ENCODE peak calls at places on chromosomes 3 and 15, in ten cellular contexts. L, A, T, R, Q, G, J, N, D and Y are unnamed samples.
A peak's percentile ranks its signal among the peaks of the same experiment; 100 is the strongest.

GRCh38 chr3:36792342-36792741 is 28.0 kb upstream of the DCLK3 start:
- DNase-seq in L (no peak), A (peak; percentile 3), T (no peak), R (peak; percentile 26), Q (no peak), G (no peak), J (no peak), N (no peak), D (no peak), Y (no peak)

GRCh38 chr3:172096881-172097420 is 57.6 kb downstream of the FNDC3B start:
- DNase-seq in L (no peak), A (no peak), T (no peak), R (peak; percentile 48), Q (no peak), G (no peak), J (no peak), N (no peak), D (no peak), Y (no peak)

GRCh38 chr3:112770026-112770626 is 76.5 kb downstream of the CD200R1L start:
- DNase-seq in L (no peak), A (no peak), T (no peak), R (peak; percentile 24), Q (no peak), G (no peak), J (peak; percentile 84), N (peak; percentile 66), D (no peak), Y (no peak)

GRCh38 chr3:83523470-83524073 is 1435.2 kb upstream of the CADM2 start:
- DNase-seq in L (no peak), A (no peak), T (peak; percentile 32), R (peak; percentile 19), Q (no peak), G (no peak), J (no peak), N (no peak), D (no peak), Y (no peak)

GRCh38 chr3:47250309-47251060 is 32.1 kb downstream of the KIF9 start:
- DNase-seq in L (no peak), A (no peak), T (peak; percentile 53), R (peak; percentile 43), Q (peak; percentile 63), G (peak; percentile 25), J (peak; percentile 58), N (no peak), D (no peak), Y (no peak)

GRCh38 chr3:195577645-195578177 is 6.0 kb downstream of the APOD start:
- DNase-seq in L (no peak), A (no peak), T (no peak), R (no peak), Q (no peak), G (no peak), J (no peak), N (no peak), D (no peak), Y (no peak)

GRCh38 chr3:188801393-188801792 is 370.4 kb upstream of the TPRG1 start:
- DNase-seq in L (no peak), A (no peak), T (no peak), R (no peak), Q (no peak), G (no peak), J (no peak), N (no peak), D (no peak), Y (no peak)

GRCh38 chr3:125061646-125062045 is 5.8 kb upstream of the HEG1 start:
- DNase-seq in L (no peak), A (no peak), T (no peak), R (no peak), Q (no peak), G (no peak), J (no peak), N (no peak), D (no peak), Y (no peak)

GRCh38 chr15:90437516-90437915 is 49.5 kb downstream of the IQGAP1 start:
- DNase-seq in L (no peak), A (no peak), T (no peak), R (no peak), Q (no peak), G (no peak), J (no peak), N (no peak), D (no peak), Y (no peak)

GRCh38 chr3:185824051-185824466 is 783 bp downstream of the IGF2BP2 start:
- DNase-seq in L (no peak), A (no peak), T (no peak), R (peak; percentile 49), Q (peak; percentile 50), G (peak; percentile 59), J (peak; percentile 51), N (peak; percentile 64), D (no peak), Y (no peak)

GRCh38 chr3:70738310-70738681 is 425.9 kb upstream of the MDFIC2 start:
- DNase-seq in L (no peak), A (no peak), T (no peak), R (no peak), Q (no peak), G (no peak), J (no peak), N (no peak), D (no peak), Y (no peak)

GRCh38 chr3:178593786-178594185 is 57.5 kb downstream of the KCNMB2 start:
- DNase-seq in L (no peak), A (no peak), T (no peak), R (no peak), Q (no peak), G (no peak), J (no peak), N (no peak), D (no peak), Y (no peak)
- H3K9me3 ChIP-seq in L (no peaks in the 10 kb centered on the region), A (no peaks in the 10 kb centered on the region), T (no peaks in the 10 kb centered on the region), R (no peaks in the 10 kb centered on the region), Q (no peaks in the 10 kb centered on the region), G (no peaks in the 10 kb centered on the region), J (no peaks in the 10 kb centered on the region), N (no peaks in the 10 kb centered on the region), D (no peaks in the 10 kb centered on the region), Y (no peaks in the 10 kb centered on the region)

DNA sequence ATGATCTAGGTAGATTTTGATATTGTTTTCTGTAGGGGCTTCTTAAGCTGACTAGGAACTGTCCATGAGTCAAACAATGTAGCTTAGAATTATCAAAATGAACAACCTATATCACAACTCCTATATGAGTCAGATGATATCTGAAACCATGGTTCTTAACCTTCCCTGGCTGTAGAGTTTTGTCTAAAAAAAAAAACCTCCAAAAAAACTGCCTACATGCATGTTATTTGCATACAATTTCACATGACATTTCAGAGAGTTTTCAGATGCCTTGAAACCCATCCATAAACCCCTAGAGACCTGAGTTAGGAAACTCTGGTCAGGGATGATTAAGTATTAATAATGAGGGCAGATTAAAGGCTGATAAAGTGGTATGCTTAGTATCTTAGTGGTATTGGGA is 157.0 kb downstream of the CHST2 start:
- DNase-seq in L (no peak), A (no peak), T (no peak), R (no peak), Q (no peak), G (no peak), J (no peak), N (no peak), D (no peak), Y (no peak)
- H3K9me3 ChIP-seq in L (no peaks in the 10 kb centered on the region), A (no peaks in the 10 kb centered on the region), T (no peaks in the 10 kb centered on the region), R (no peaks in the 10 kb centered on the region), Q (no peaks in the 10 kb centered on the region), G (no peaks in the 10 kb centered on the region), J (no peaks in the 10 kb centered on the region), N (no peaks in the 10 kb centered on the region), D (no peaks in the 10 kb centered on the region), Y (no peaks in the 10 kb centered on the region)

DNA sequence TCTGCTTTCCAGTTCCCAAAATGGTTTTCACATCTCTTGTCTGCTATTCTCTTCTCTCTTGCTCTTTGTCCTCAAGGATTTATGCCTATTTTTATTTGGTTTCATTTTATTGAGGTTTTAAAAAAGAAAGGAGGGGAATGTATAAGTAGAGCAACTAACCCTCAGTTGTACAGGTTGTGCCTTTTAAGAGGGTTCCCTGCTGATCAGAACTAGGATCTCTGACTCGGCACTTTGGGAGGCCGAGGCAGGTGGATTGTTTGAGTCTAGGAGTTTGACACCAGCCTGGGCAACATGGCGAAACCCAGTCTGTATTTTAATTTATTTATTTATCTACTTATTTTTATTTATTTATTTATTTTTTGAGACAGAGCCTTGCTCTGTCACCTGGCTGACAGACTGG is 123.6 kb downstream of the ZNF609 start:
- DNase-seq in L (no peak), A (no peak), T (no peak), R (no peak), Q (no peak), G (no peak), J (no peak), N (no peak), D (no peak), Y (no peak)
- H3K9me3 ChIP-seq in L (no peaks in the 10 kb centered on the region), A (peaks cover 18% of the 10 kb centered on the region), T (no peaks in the 10 kb centered on the region), R (peaks cover 3% of the 10 kb centered on the region), Q (peaks cover 15% of the 10 kb centered on the region), G (peaks cover 5% of the 10 kb centered on the region), J (peaks cover 5% of the 10 kb centered on the region), N (peaks cover 6% of the 10 kb centered on the region), D (no peaks in the 10 kb centered on the region), Y (no peaks in the 10 kb centered on the region)

GRCh38 chr3:59408047-59408624 is 358.3 kb upstream of the CFAP20DC start:
- DNase-seq in L (no peak), A (no peak), T (no peak), R (no peak), Q (no peak), G (no peak), J (no peak), N (no peak), D (no peak), Y (no peak)

GRCh38 chr3:59404064-59404463 is 354.2 kb upstream of the CFAP20DC start:
- DNase-seq in L (no peak), A (no peak), T (no peak), R (no peak), Q (no peak), G (no peak), J (no peak), N (no peak), D (no peak), Y (no peak)

GRCh38 chr3:59406943-59407342 is 357.1 kb upstream of the CFAP20DC start:
- DNase-seq in L (no peak), A (no peak), T (no peak), R (no peak), Q (no peak), G (no peak), J (no peak), N (no peak), D (no peak), Y (no peak)

GRCh38 chr3:59411176-59411575 is 361.4 kb upstream of the CFAP20DC start:
- DNase-seq in L (no peak), A (no peak), T (no peak), R (no peak), Q (no peak), G (no peak), J (no peak), N (no peak), D (no peak), Y (no peak)

DNA sequence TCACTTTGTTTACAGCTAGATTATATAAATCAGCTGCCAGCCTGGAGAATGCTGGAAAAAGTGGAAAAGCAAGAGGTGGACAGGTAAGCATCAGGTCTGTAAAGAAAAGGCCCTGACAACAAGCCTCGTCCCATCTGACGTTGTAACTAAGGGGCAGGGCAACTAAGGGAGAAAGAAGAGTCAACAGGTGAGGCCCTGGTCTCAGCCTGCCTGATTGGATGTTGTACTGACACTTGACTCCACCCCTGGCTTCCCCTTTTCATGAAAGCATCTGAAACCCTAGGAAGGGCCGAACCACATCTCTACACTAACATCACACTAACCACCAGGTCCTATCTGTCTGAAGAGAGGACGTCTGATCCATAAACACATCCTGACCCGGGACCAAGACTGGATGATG is 357.6 kb upstream of the CFAP20DC start:
- DNase-seq in L (no peak), A (no peak), T (no peak), R (no peak), Q (no peak), G (no peak), J (no peak), N (no peak), D (no peak), Y (no peak)
- H3K9me3 ChIP-seq in L (no peaks in the 10 kb centered on the region), A (no peaks in the 10 kb centered on the region), T (no peaks in the 10 kb centered on the region), R (no peaks in the 10 kb centered on the region), Q (no peaks in the 10 kb centered on the region), G (no peaks in the 10 kb centered on the region), J (no peaks in the 10 kb centered on the region), N (no peaks in the 10 kb centered on the region), D (no peaks in the 10 kb centered on the region), Y (no peaks in the 10 kb centered on the region)